ENCODE peak calls at places on chromosomes 5 and 9, in nine cellular contexts. P is HTR-8/SVneo, U is T-helper 1 cell, C is lung microvascular endothelial cell, Q is epithelial cell of proximal tubule, E is AG09309, B is neural progenitor cell, S is NAMALWA, V is hypothalamus. F is an unnamed sample.

GRCh38 chr9:117377046-117377445 is 37.8 kb downstream of the ASTN2 start:
- DNase-seq in P (no peak), U (no peak), C (no peak), Q (no peak), E (no peak), B (peak; percentile 29), S (no peak), V (no peak), F (no peak)

GRCh38 chr5:134769206-134769605 is 10.6 kb downstream of the DDX46 start:
- DNase-seq in P (no peak), U (no peak), C (no peak), Q (no peak), E (no peak), B (no peak), S (no peak), V (no peak), F (no peak)

GRCh38 chr9:134571326-134571871 is 70.2 kb upstream of the COL5A1 start:
- DNase-seq in P (no peak), U (no peak), C (no peak), Q (no peak), E (no peak), B (no peak), S (no peak), V (no peak), F (no peak)

GRCh38 chr5:68435611-68436010 is 220.1 kb downstream of the PIK3R1 start:
- DNase-seq in P (no peak), U (no peak), C (no peak), Q (no peak), E (no peak), B (no peak), S (no peak), V (no peak), F (no peak)

GRCh38 chr5:83035373-83036170 is 41.6 kb downstream of the TMEM167A start:
- DNase-seq in P (no peak), U (no peak), C (no peak), Q (no peak), E (no peak), B (no peak), S (no peak), V (peak; percentile 78), F (no peak)

GRCh38 chr5:68255305-68256130 is 40.0 kb downstream of the PIK3R1 start:
- DNase-seq in P (no peak), U (peak; percentile 35), C (no peak), Q (no peak), E (no peak), B (no peak), S (no peak), V (no peak), F (no peak)

GRCh38 chr9:70061776-70062175 is 18.1 kb downstream of the MAMDC2 start:
- DNase-seq in P (no peak), U (no peak), C (peak; percentile 76), Q (no peak), E (no peak), B (no peak), S (no peak), V (no peak), F (no peak)

GRCh38 chr5:76762484-76762883 is 46.6 kb downstream of the F2R start:
- DNase-seq in P (no peak), U (no peak), C (no peak), Q (no peak), E (no peak), B (no peak), S (no peak), V (no peak), F (no peak)

GRCh38 chr5:151155149-151155776 is 2.3 kb downstream of the ANXA6 start:
- DNase-seq in P (no peak), U (peak; percentile 64), C (no peak), Q (no peak), E (no peak), B (no peak), S (peak; percentile 38), V (no peak), F (no peak)

GRCh38 chr9:76987594-76988200 is 31.8 kb upstream of the FOXB2 start:
- DNase-seq in P (peak; percentile 58), U (no peak), C (peak; percentile 39), Q (peak; percentile 19), E (no peak), B (peak; percentile 74), S (peak; percentile 59), V (peak; percentile 12), F (peak; percentile 46)

F was measured in Calu3.